ENCODE peak calls at places on chromosomes 1 and 21, in eight cellular contexts. X is Daoy; Q is Caco-2; T is M059J; Z is effector memory CD8-positive, alpha-beta T cell; M is pancreas; W is activated T-helper 1 cell treated with anti-CD3 and anti-CD28 coated beads, Interleukin-12 subunit alpha, Interleukin-12 subunit beta, Interleukin-2, Interleukin-4 antibody, amounts not matched to agents 30 ng/mL and 10 ng/mL and 1 ng/mL, durations not matched to agents 14 hours and 24 hours and 36 hours; O is AG10803. Y is an unnamed sample.

GRCh38 chr1:39173119-39173994 is 31.1 kb upstream of the MACF1 start:
- DNase-seq in T (no peak), O (peak), Z (no peak), X (no peak), Q (no peak), W (no peak), M (no peak), Y (no peak)

GRCh38 chr21:37496972-37497371 is 130.4 kb downstream of the DYRK1A start:
- DNase-seq in T (peak), O (peak), Q (no peak), X (no peak), W (no peak), Z (no peak), M (no peak), Y (peak)

GRCh38 chr1:206839857-206840256 is 25.6 kb upstream of the IL20 start:
- DNase-seq in T (peak), Z (no peak), M (no peak), Q (no peak), O (peak), W (no peak), X (peak), Y (peak)

GRCh38 chr1:13500806-13501205 is 13.0 kb downstream of the LRRC38 start:
- DNase-seq in Z (no peak), T (no peak), W (no peak), M (no peak), Q (no peak), X (no peak), O (no peak), Y (no peak)

GRCh38 chr1:92721886-92722285 is 63.0 kb downstream of the EVI5 start:
- DNase-seq in M (no peak), Z (no peak), W (no peak), T (no peak), Q (no peak), O (no peak), X (no peak), Y (no peak)

GRCh38 chr1:11967028-11967547 is 13.2 kb upstream of the MFN2 start:
- DNase-seq in Z (no peak), W (no peak), M (peak), Q (peak), X (peak), T (peak), O (peak), Y (peak)

GRCh38 chr1:33332881-33333280 is 12.0 kb upstream of the A3GALT2 start:
- DNase-seq in Z (no peak), T (no peak), W (no peak), Q (no peak), O (no peak), M (no peak), X (no peak), Y (no peak)

GRCh38 chr1:119227446-119227845 is 87.0 kb upstream of the WARS2 start:
- DNase-seq in W (no peak), T (no peak), Q (no peak), O (no peak), M (no peak), Z (no peak), X (no peak), Y (no peak)

GRCh38 chr21:39575778-39576177 is 37.0 kb upstream of the B3GALT5 start:
- DNase-seq in Q (no peak), M (no peak), W (no peak), T (peak), Z (no peak), X (peak), O (peak), Y (peak)

Y was measured in fibroblast of mammary gland.